ENCODE peak calls at places on chromosome 6, in seven cellular contexts. One of them, this sample, is unnamed.

GRCh38 chr6:21883528-21883927 is 290.0 kb downstream of the SOX4 start:
- DNase-seq in GM12892: no peak
- DNase-seq in SK-N-DZ: no peak
- DNase-seq in Right ventricle myocardium superior: no peak
- DNase-seq in NCI-H1417: no peak
- DNase-seq in IMR-90: no peak
- DNase-seq in iris pigment epithelial cell: no peak
- DNase-seq in this sample: no peak

GRCh38 chr6:52551483-52552277 is 25.2 kb downstream of the TRAM2 start:
- DNase-seq in GM12892: no peak
- DNase-seq in SK-N-DZ: peak
- DNase-seq in Right ventricle myocardium superior: peak
- DNase-seq in NCI-H1417: peak
- DNase-seq in IMR-90: peak
- DNase-seq in iris pigment epithelial cell: peak
- DNase-seq in this sample: no peak

GRCh38 chr6:169385237-169385880 is 131.7 kb upstream of the THBS2 start:
- DNase-seq in GM12892: no peak
- DNase-seq in SK-N-DZ: no peak
- DNase-seq in Right ventricle myocardium superior: no peak
- DNase-seq in NCI-H1417: no peak
- DNase-seq in IMR-90: no peak
- DNase-seq in iris pigment epithelial cell: no peak
- DNase-seq in this sample: no peak

GRCh38 chr6:89834884-89835792 is 5.5 kb downstream of the CASP8AP2 start:
- DNase-seq in GM12892: no peak
- DNase-seq in SK-N-DZ: no peak
- DNase-seq in Right ventricle myocardium superior: no peak
- DNase-seq in NCI-H1417: no peak
- DNase-seq in IMR-90: peak
- DNase-seq in iris pigment epithelial cell: peak
- DNase-seq in this sample: no peak

GRCh38 chr6:53263915-53264314 is 84.8 kb downstream of the ELOVL5 start:
- DNase-seq in GM12892: no peak
- DNase-seq in SK-N-DZ: no peak
- DNase-seq in Right ventricle myocardium superior: no peak
- DNase-seq in NCI-H1417: no peak
- DNase-seq in IMR-90: peak
- DNase-seq in iris pigment epithelial cell: peak
- DNase-seq in this sample: no peak

GRCh38 chr6:3210024-3210610 is 17.3 kb downstream of the TUBB2B start:
- DNase-seq in GM12892: no peak
- DNase-seq in SK-N-DZ: no peak
- DNase-seq in Right ventricle myocardium superior: no peak
- DNase-seq in NCI-H1417: no peak
- DNase-seq in IMR-90: peak
- DNase-seq in iris pigment epithelial cell: no peak
- DNase-seq in this sample: no peak

GRCh38 chr6:56570434-56571359 is 72.0 kb downstream of the DST start:
- DNase-seq in GM12892: no peak
- DNase-seq in SK-N-DZ: peak
- DNase-seq in Right ventricle myocardium superior: no peak
- DNase-seq in NCI-H1417: peak
- DNase-seq in IMR-90: peak
- DNase-seq in iris pigment epithelial cell: peak
- DNase-seq in this sample: no peak

GRCh38 chr6:17511084-17511483 is 89.0 kb upstream of the FAM8A1 start:
- DNase-seq in GM12892: no peak
- DNase-seq in SK-N-DZ: no peak
- DNase-seq in Right ventricle myocardium superior: no peak
- DNase-seq in NCI-H1417: no peak
- DNase-seq in IMR-90: no peak
- DNase-seq in iris pigment epithelial cell: no peak
- DNase-seq in this sample: no peak

GRCh38 chr6:125546827-125547226 is 202.6 kb upstream of the HEY2 start:
- DNase-seq in GM12892: no peak
- DNase-seq in SK-N-DZ: no peak
- DNase-seq in Right ventricle myocardium superior: no peak
- DNase-seq in NCI-H1417: no peak
- DNase-seq in IMR-90: peak
- DNase-seq in iris pigment epithelial cell: no peak
- DNase-seq in this sample: no peak

GRCh38 chr6:11685411-11686093 is 93.1 kb downstream of the ADTRP start:
- DNase-seq in GM12892: no peak
- DNase-seq in SK-N-DZ: no peak
- DNase-seq in Right ventricle myocardium superior: no peak
- DNase-seq in NCI-H1417: no peak
- DNase-seq in IMR-90: peak
- DNase-seq in iris pigment epithelial cell: peak
- DNase-seq in this sample: no peak

GRCh38 chr6:52276130-52276529 is 8.4 kb downstream of the MCM3 start:
- DNase-seq in GM12892: no peak
- DNase-seq in SK-N-DZ: no peak
- DNase-seq in Right ventricle myocardium superior: no peak
- DNase-seq in NCI-H1417: no peak
- DNase-seq in IMR-90: no peak
- DNase-seq in iris pigment epithelial cell: no peak
- DNase-seq in this sample: no peak

GRCh38 chr6:81752969-81753708 is 658 bp upstream of the TENT5A start:
- DNase-seq in GM12892: peak
- DNase-seq in SK-N-DZ: peak
- DNase-seq in Right ventricle myocardium superior: peak
- DNase-seq in NCI-H1417: peak
- DNase-seq in IMR-90: peak
- DNase-seq in iris pigment epithelial cell: peak
- DNase-seq in this sample: peak

GRCh38 chr6:17167327-17167979 is 65.6 kb downstream of the STMND1 start:
- DNase-seq in GM12892: no peak
- DNase-seq in SK-N-DZ: peak
- DNase-seq in Right ventricle myocardium superior: peak
- DNase-seq in NCI-H1417: no peak
- DNase-seq in IMR-90: peak
- DNase-seq in iris pigment epithelial cell: peak
- DNase-seq in this sample: no peak

GRCh38 chr6:147132889-147133288 is 71.3 kb upstream of the STXBP5 start:
- DNase-seq in GM12892: no peak
- DNase-seq in SK-N-DZ: no peak
- DNase-seq in Right ventricle myocardium superior: no peak
- DNase-seq in NCI-H1417: peak
- DNase-seq in IMR-90: peak
- DNase-seq in iris pigment epithelial cell: peak
- DNase-seq in this sample: no peak

GRCh38 chr6:53790886-53791285 is 3.9 kb upstream of the LRRC1 start:
- DNase-seq in GM12892: no peak
- DNase-seq in SK-N-DZ: no peak
- DNase-seq in Right ventricle myocardium superior: no peak
- DNase-seq in NCI-H1417: no peak
- DNase-seq in IMR-90: peak
- DNase-seq in iris pigment epithelial cell: peak
- DNase-seq in this sample: no peak

GRCh38 chr6:150705392-150705791 is 105.7 kb downstream of the PLEKHG1 start:
- DNase-seq in GM12892: no peak
- DNase-seq in SK-N-DZ: no peak
- DNase-seq in Right ventricle myocardium superior: no peak
- DNase-seq in NCI-H1417: no peak
- DNase-seq in IMR-90: no peak
- DNase-seq in iris pigment epithelial cell: no peak
- DNase-seq in this sample: no peak

GRCh38 chr6:35034411-35035171 is 106.5 kb downstream of the TCP11 start:
- DNase-seq in GM12892: no peak
- DNase-seq in SK-N-DZ: no peak
- DNase-seq in Right ventricle myocardium superior: peak
- DNase-seq in NCI-H1417: peak
- DNase-seq in IMR-90: no peak
- DNase-seq in iris pigment epithelial cell: no peak
- DNase-seq in this sample: no peak

GRCh38 chr6:16286151-16286522 is 47.8 kb downstream of the GMPR start:
- DNase-seq in GM12892: peak
- DNase-seq in SK-N-DZ: peak
- DNase-seq in Right ventricle myocardium superior: no peak
- DNase-seq in NCI-H1417: peak
- DNase-seq in IMR-90: peak
- DNase-seq in iris pigment epithelial cell: peak
- DNase-seq in this sample: no peak

GRCh38 chr6:22250486-22250885 is 46.4 kb downstream of the PRL start:
- DNase-seq in GM12892: no peak
- DNase-seq in SK-N-DZ: no peak
- DNase-seq in Right ventricle myocardium superior: no peak
- DNase-seq in NCI-H1417: peak
- DNase-seq in IMR-90: no peak
- DNase-seq in iris pigment epithelial cell: no peak
- DNase-seq in this sample: no peak

GRCh38 chr6:88519227-88520019 is 353.3 kb upstream of the CNR1 start:
- DNase-seq in GM12892: no peak
- DNase-seq in SK-N-DZ: no peak
- DNase-seq in Right ventricle myocardium superior: no peak
- DNase-seq in NCI-H1417: no peak
- DNase-seq in IMR-90: no peak
- DNase-seq in iris pigment epithelial cell: no peak
- DNase-seq in this sample: no peak

GRCh38 chr6:143234686-143235085 is 174.0 kb downstream of the AIG1 start:
- DNase-seq in GM12892: no peak
- DNase-seq in SK-N-DZ: no peak
- DNase-seq in Right ventricle myocardium superior: no peak
- DNase-seq in NCI-H1417: no peak
- DNase-seq in IMR-90: no peak
- DNase-seq in iris pigment epithelial cell: no peak
- DNase-seq in this sample: no peak

GRCh38 chr6:149856256-149856994 is 7.7 kb downstream of the LRP11 start:
- DNase-seq in GM12892: no peak
- DNase-seq in SK-N-DZ: no peak
- DNase-seq in Right ventricle myocardium superior: no peak
- DNase-seq in NCI-H1417: no peak
- DNase-seq in IMR-90: no peak
- DNase-seq in iris pigment epithelial cell: peak
- DNase-seq in this sample: no peak

GRCh38 chr6:166167258-166167731 is 356 bp downstream of the TBXT start:
- DNase-seq in GM12892: no peak
- DNase-seq in SK-N-DZ: no peak
- DNase-seq in Right ventricle myocardium superior: no peak
- DNase-seq in NCI-H1417: no peak
- DNase-seq in IMR-90: no peak
- DNase-seq in iris pigment epithelial cell: no peak
- DNase-seq in this sample: no peak

GRCh38 chr6:87408721-87409155 is 966 bp downstream of the CFAP206 start:
- DNase-seq in GM12892: no peak
- DNase-seq in SK-N-DZ: no peak
- DNase-seq in Right ventricle myocardium superior: no peak
- DNase-seq in NCI-H1417: no peak
- DNase-seq in IMR-90: no peak
- DNase-seq in iris pigment epithelial cell: no peak
- DNase-seq in this sample: no peak

GRCh38 chr6:111653961-111654360 is 48.3 kb upstream of the TRAF3IP2 start:
- DNase-seq in GM12892: no peak
- DNase-seq in SK-N-DZ: no peak
- DNase-seq in Right ventricle myocardium superior: no peak
- DNase-seq in NCI-H1417: peak
- DNase-seq in IMR-90: no peak
- DNase-seq in iris pigment epithelial cell: no peak
- DNase-seq in this sample: no peak

GRCh38 chr6:37237789-37238188 is 19.8 kb upstream of the TBC1D22B start:
- DNase-seq in GM12892: no peak
- DNase-seq in SK-N-DZ: no peak
- DNase-seq in Right ventricle myocardium superior: no peak
- DNase-seq in NCI-H1417: no peak
- DNase-seq in IMR-90: no peak
- DNase-seq in iris pigment epithelial cell: no peak
- DNase-seq in this sample: no peak

GRCh38 chr6:137277971-137278602 is 58.9 kb upstream of the IFNGR1 start:
- DNase-seq in GM12892: no peak
- DNase-seq in SK-N-DZ: no peak
- DNase-seq in Right ventricle myocardium superior: no peak
- DNase-seq in NCI-H1417: peak
- DNase-seq in IMR-90: peak
- DNase-seq in iris pigment epithelial cell: peak
- DNase-seq in this sample: no peak

GRCh38 chr6:100246206-100246605 is 218.5 kb downstream of the SIM1 start:
- DNase-seq in GM12892: no peak
- DNase-seq in SK-N-DZ: peak
- DNase-seq in Right ventricle myocardium superior: no peak
- DNase-seq in NCI-H1417: peak
- DNase-seq in IMR-90: no peak
- DNase-seq in iris pigment epithelial cell: no peak
- DNase-seq in this sample: no peak

GRCh38 chr6:36848658-36849441 is 9.6 kb upstream of the CPNE5 start:
- DNase-seq in GM12892: no peak
- DNase-seq in SK-N-DZ: peak
- DNase-seq in Right ventricle myocardium superior: peak
- DNase-seq in NCI-H1417: peak
- DNase-seq in IMR-90: no peak
- DNase-seq in iris pigment epithelial cell: peak
- DNase-seq in this sample: no peak

This sample was measured in CD4-positive, CD25-positive, alpha-beta regulatory T cell.